ENCODE peak calls at places on chromosomes 3 and 15, in ten cellular contexts. One of them, this sample, is unnamed.

GRCh38 chr3:152554980-152555379 is 280.0 kb upstream of the P2RY1 start:
- DNase-seq in mammary epithelial cell: no peak
- DNase-seq in heart left ventricle: peak
- DNase-seq in EH: peak
- DNase-seq in endothelial cell: no peak
- DNase-seq in neural crest cell: no peak
- DNase-seq in activated CD8-positive, alpha-beta T cell treated with anti-CD3 and anti-CD28 coated beads for 36 hours: no peak
- DNase-seq in ACHN: no peak
- DNase-seq in stimulated activated CD4-positive, alpha-beta T cell treated with anti-CD3 and anti-CD28 coated beads, Interleukin-4, amount 100 ng/mL, for 1 hour: no peak
- DNase-seq in head of caudate nucleus: no peak
- DNase-seq in this sample: no peak

GRCh38 chr3:10522646-10523303 is 17.4 kb upstream of the ATP2B2 start:
- DNase-seq in mammary epithelial cell: no peak
- DNase-seq in EH: no peak
- DNase-seq in neural crest cell: no peak
- DNase-seq in head of caudate nucleus: no peak
- DNase-seq in stimulated activated CD4-positive, alpha-beta T cell treated with anti-CD3 and anti-CD28 coated beads, Interleukin-4, amount 100 ng/mL, for 1 hour: no peak
- DNase-seq in ACHN: no peak
- DNase-seq in heart left ventricle: no peak
- DNase-seq in activated CD8-positive, alpha-beta T cell treated with anti-CD3 and anti-CD28 coated beads for 36 hours: no peak
- DNase-seq in endothelial cell: no peak
- DNase-seq in this sample: no peak

GRCh38 chr3:447671-448070 is 251.1 kb downstream of the CHL1 start:
- DNase-seq in EH: no peak
- DNase-seq in ACHN: no peak
- DNase-seq in endothelial cell: no peak
- DNase-seq in activated CD8-positive, alpha-beta T cell treated with anti-CD3 and anti-CD28 coated beads for 36 hours: no peak
- DNase-seq in heart left ventricle: no peak
- DNase-seq in head of caudate nucleus: no peak
- DNase-seq in mammary epithelial cell: no peak
- DNase-seq in neural crest cell: no peak
- DNase-seq in stimulated activated CD4-positive, alpha-beta T cell treated with anti-CD3 and anti-CD28 coated beads, Interleukin-4, amount 100 ng/mL, for 1 hour: no peak
- DNase-seq in this sample: no peak

GRCh38 chr3:160540546-160540945 is 24.8 kb downstream of the KPNA4 start:
- DNase-seq in activated CD8-positive, alpha-beta T cell treated with anti-CD3 and anti-CD28 coated beads for 36 hours: no peak
- DNase-seq in neural crest cell: no peak
- DNase-seq in mammary epithelial cell: no peak
- DNase-seq in endothelial cell: no peak
- DNase-seq in head of caudate nucleus: no peak
- DNase-seq in EH: peak
- DNase-seq in ACHN: no peak
- DNase-seq in heart left ventricle: no peak
- DNase-seq in stimulated activated CD4-positive, alpha-beta T cell treated with anti-CD3 and anti-CD28 coated beads, Interleukin-4, amount 100 ng/mL, for 1 hour: no peak
- DNase-seq in this sample: peak

GRCh38 chr3:52086939-52087675 is 30.7 kb upstream of the DUSP7 start:
- DNase-seq in head of caudate nucleus: no peak
- DNase-seq in neural crest cell: no peak
- DNase-seq in EH: peak
- DNase-seq in stimulated activated CD4-positive, alpha-beta T cell treated with anti-CD3 and anti-CD28 coated beads, Interleukin-4, amount 100 ng/mL, for 1 hour: no peak
- DNase-seq in ACHN: no peak
- DNase-seq in mammary epithelial cell: no peak
- DNase-seq in activated CD8-positive, alpha-beta T cell treated with anti-CD3 and anti-CD28 coated beads for 36 hours: peak
- DNase-seq in endothelial cell: no peak
- DNase-seq in heart left ventricle: no peak
- DNase-seq in this sample: no peak

GRCh38 chr3:61239871-61240270 is 11.4 kb downstream of the FHIT start:
- DNase-seq in endothelial cell: no peak
- DNase-seq in stimulated activated CD4-positive, alpha-beta T cell treated with anti-CD3 and anti-CD28 coated beads, Interleukin-4, amount 100 ng/mL, for 1 hour: no peak
- DNase-seq in ACHN: no peak
- DNase-seq in activated CD8-positive, alpha-beta T cell treated with anti-CD3 and anti-CD28 coated beads for 36 hours: no peak
- DNase-seq in mammary epithelial cell: no peak
- DNase-seq in neural crest cell: no peak
- DNase-seq in EH: no peak
- DNase-seq in heart left ventricle: peak
- DNase-seq in head of caudate nucleus: no peak
- DNase-seq in this sample: no peak

GRCh38 chr15:78050441-78050809 is 27.1 kb downstream of the TBC1D2B start:
- DNase-seq in EH: peak
- DNase-seq in activated CD8-positive, alpha-beta T cell treated with anti-CD3 and anti-CD28 coated beads for 36 hours: no peak
- DNase-seq in neural crest cell: no peak
- DNase-seq in heart left ventricle: no peak
- DNase-seq in head of caudate nucleus: no peak
- DNase-seq in stimulated activated CD4-positive, alpha-beta T cell treated with anti-CD3 and anti-CD28 coated beads, Interleukin-4, amount 100 ng/mL, for 1 hour: no peak
- DNase-seq in endothelial cell: no peak
- DNase-seq in mammary epithelial cell: no peak
- DNase-seq in ACHN: no peak
- DNase-seq in this sample: no peak

GRCh38 chr3:113575191-113575590 is 42.8 kb downstream of the SIDT1 start:
- DNase-seq in EH: no peak
- DNase-seq in ACHN: no peak
- DNase-seq in neural crest cell: peak
- DNase-seq in endothelial cell: no peak
- DNase-seq in head of caudate nucleus: no peak
- DNase-seq in stimulated activated CD4-positive, alpha-beta T cell treated with anti-CD3 and anti-CD28 coated beads, Interleukin-4, amount 100 ng/mL, for 1 hour: no peak
- DNase-seq in mammary epithelial cell: no peak
- DNase-seq in activated CD8-positive, alpha-beta T cell treated with anti-CD3 and anti-CD28 coated beads for 36 hours: no peak
- DNase-seq in heart left ventricle: no peak
- DNase-seq in this sample: no peak

GRCh38 chr3:189720746-189721426 is 89.7 kb downstream of the TP63 start:
- DNase-seq in EH: no peak
- DNase-seq in heart left ventricle: no peak
- DNase-seq in neural crest cell: no peak
- DNase-seq in mammary epithelial cell: no peak
- DNase-seq in endothelial cell: no peak
- DNase-seq in ACHN: no peak
- DNase-seq in stimulated activated CD4-positive, alpha-beta T cell treated with anti-CD3 and anti-CD28 coated beads, Interleukin-4, amount 100 ng/mL, for 1 hour: no peak
- DNase-seq in activated CD8-positive, alpha-beta T cell treated with anti-CD3 and anti-CD28 coated beads for 36 hours: no peak
- DNase-seq in head of caudate nucleus: no peak
- DNase-seq in this sample: no peak

GRCh38 chr15:39285066-39285465 is 295.8 kb upstream of the THBS1 start:
- DNase-seq in neural crest cell: no peak
- DNase-seq in endothelial cell: no peak
- DNase-seq in activated CD8-positive, alpha-beta T cell treated with anti-CD3 and anti-CD28 coated beads for 36 hours: no peak
- DNase-seq in EH: peak
- DNase-seq in heart left ventricle: no peak
- DNase-seq in stimulated activated CD4-positive, alpha-beta T cell treated with anti-CD3 and anti-CD28 coated beads, Interleukin-4, amount 100 ng/mL, for 1 hour: no peak
- DNase-seq in mammary epithelial cell: no peak
- DNase-seq in head of caudate nucleus: no peak
- DNase-seq in ACHN: no peak
- DNase-seq in this sample: no peak

GRCh38 chr3:193938613-193939012 is 197.3 kb upstream of the HES1 start:
- DNase-seq in head of caudate nucleus: no peak
- DNase-seq in endothelial cell: no peak
- DNase-seq in mammary epithelial cell: no peak
- DNase-seq in stimulated activated CD4-positive, alpha-beta T cell treated with anti-CD3 and anti-CD28 coated beads, Interleukin-4, amount 100 ng/mL, for 1 hour: no peak
- DNase-seq in heart left ventricle: no peak
- DNase-seq in ACHN: no peak
- DNase-seq in neural crest cell: no peak
- DNase-seq in activated CD8-positive, alpha-beta T cell treated with anti-CD3 and anti-CD28 coated beads for 36 hours: no peak
- DNase-seq in EH: no peak
- DNase-seq in this sample: no peak